ENCODE peak calls at places on chromosomes 2 and 18, in eight cellular contexts. M is B cell; K is GM20000; H is CD4-positive, alpha-beta T cell; D is nephron progenitor cell; E is lung; L is astrocyte of the spinal cord; Z is AG04450. I is an unnamed sample.

GRCh38 chr18:21703241-21703820 is 1.2 kb downstream of the ABHD3 start:
- DNase-seq in M (peak; percentile 64), K (peak; percentile 73), H (no peak), D (no peak), E (no peak), L (no peak), Z (no peak), I (peak; percentile 58)

GRCh38 chr18:58605027-58606020 is 23.6 kb downstream of the ALPK2 start:
- DNase-seq in M (no peak), K (no peak), H (no peak), D (no peak), E (no peak), L (peak; percentile 87), Z (no peak), I (no peak)

GRCh38 chr2:225041210-225041870 is 928 bp downstream of the DOCK10 start:
- DNase-seq in M (peak; percentile 75), K (peak; percentile 84), H (peak; percentile 43), D (peak; percentile 3), E (peak; percentile 30), L (peak; percentile 58), Z (no peak), I (peak; percentile 75)

GRCh38 chr2:131566371-131566770 is 38.7 kb downstream of the CCDC74A start:
- DNase-seq in M (no peak), K (no peak), H (no peak), D (no peak), E (no peak), L (no peak), Z (no peak), I (no peak)

GRCh38 chr2:56263876-56264275 is 80.1 kb downstream of the CCDC85A start:
- DNase-seq in M (no peak), K (no peak), H (no peak), D (no peak), E (no peak), L (no peak), Z (no peak), I (no peak)

GRCh38 chr2:145184741-145185671 is 665.1 kb upstream of the ZEB2 start:
- DNase-seq in M (no peak), K (no peak), H (no peak), D (no peak), E (no peak), L (peak; percentile 37), Z (no peak), I (no peak)

GRCh38 chr2:197184959-197185586 is 125.5 kb downstream of the ANKRD44 start:
- DNase-seq in M (no peak), K (no peak), H (no peak), D (no peak), E (peak; percentile 58), L (peak; percentile 79), Z (no peak), I (no peak)

GRCh38 chr2:206800501-206801416 is 35.4 kb downstream of the FASTKD2 start:
- DNase-seq in M (peak; percentile 52), K (peak; percentile 43), H (peak; percentile 29), D (peak; percentile 61), E (peak; percentile 72), L (peak; percentile 81), Z (peak; percentile 26), I (peak; percentile 39)

GRCh38 chr2:240960963-240961876 is 37.2 kb upstream of the SNED1 start:
- DNase-seq in M (no peak), K (no peak), H (no peak), D (peak; percentile 27), E (no peak), L (peak; percentile 28), Z (no peak), I (peak; percentile 27)

GRCh38 chr2:113283704-113284284 is 5.1 kb upstream of the PAX8 start:
- DNase-seq in M (no peak), K (no peak), H (no peak), D (no peak), E (peak; percentile 83), L (peak; percentile 96), Z (peak; percentile 82), I (no peak)

GRCh38 chr2:226887940-226888339 is 52.1 kb downstream of the RHBDD1 start:
- DNase-seq in M (no peak), K (no peak), H (no peak), D (no peak), E (no peak), L (no peak), Z (no peak), I (no peak)

DNA sequence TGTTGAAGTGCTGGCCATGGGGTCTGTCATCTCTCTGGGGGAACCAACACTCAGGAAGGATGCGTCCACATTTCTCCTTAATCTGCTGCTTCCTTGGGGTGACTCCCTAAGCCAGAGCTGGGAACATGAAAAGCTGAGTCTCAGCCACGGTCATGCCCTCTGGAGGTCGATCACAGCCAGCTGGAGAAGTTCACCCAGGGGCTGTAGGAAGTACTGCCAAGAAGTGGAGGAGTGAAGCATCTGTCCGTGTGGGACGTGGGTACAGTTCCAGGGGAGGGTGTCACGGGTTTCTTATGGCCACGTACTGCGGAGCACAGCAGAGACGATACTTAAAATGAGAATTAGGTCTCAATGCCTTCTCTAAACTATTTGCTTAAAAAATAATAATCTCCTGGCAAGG is 42.4 kb upstream of the IGFBP2 start:
- DNase-seq in M (no peak), K (no peak), H (no peak), D (no peak), E (no peak), L (peak; percentile 9), Z (no peak), I (no peak)
- TF ChIP-seq CTCF in M (no peak), K (no peak), H (no peak), D (no peak), E (no peak), L (no peak), Z (peak; percentile 15), I (no peak)

DNA sequence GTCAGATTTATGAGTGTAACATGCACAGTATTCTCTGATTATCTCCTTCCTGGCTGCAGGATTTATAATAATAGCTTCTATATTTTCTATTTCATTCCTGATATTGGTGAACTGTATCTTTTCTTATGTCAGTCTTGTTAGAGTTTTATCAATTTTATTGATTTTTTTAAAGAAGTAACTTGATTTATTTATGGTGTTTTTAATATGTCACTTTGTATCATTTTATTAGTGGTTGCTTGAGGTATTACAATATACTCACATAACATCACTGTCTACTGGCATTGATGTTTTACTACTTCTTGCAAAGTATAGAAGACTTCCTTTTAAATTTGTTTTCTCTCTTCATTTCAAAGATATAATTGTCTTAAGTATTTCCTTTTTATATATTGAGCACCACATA is 270.5 kb upstream of the GYPC start:
- DNase-seq in M (no peak), K (no peak), H (no peak), D (no peak), E (no peak), L (no peak), Z (no peak), I (no peak)
- TF ChIP-seq CTCF in M (no peak), K (no peak), H (no peak), D (no peak), E (no peak), L (no peak), Z (no peak), I (no peak)

GRCh38 chr18:26803643-26804042 is 61.9 kb downstream of the AQP4 start:
- DNase-seq in M (no peak), K (no peak), H (no peak), D (no peak), E (no peak), L (no peak), Z (no peak), I (no peak)

GRCh38 chr18:26806224-26806623 is 59.3 kb downstream of the AQP4 start:
- DNase-seq in M (no peak), K (no peak), H (no peak), D (no peak), E (no peak), L (no peak), Z (no peak), I (no peak)

GRCh38 chr18:26802330-26803200 is 62.9 kb downstream of the AQP4 start:
- DNase-seq in M (no peak), K (no peak), H (no peak), D (peak; percentile 16), E (no peak), L (no peak), Z (no peak), I (no peak)

DNA sequence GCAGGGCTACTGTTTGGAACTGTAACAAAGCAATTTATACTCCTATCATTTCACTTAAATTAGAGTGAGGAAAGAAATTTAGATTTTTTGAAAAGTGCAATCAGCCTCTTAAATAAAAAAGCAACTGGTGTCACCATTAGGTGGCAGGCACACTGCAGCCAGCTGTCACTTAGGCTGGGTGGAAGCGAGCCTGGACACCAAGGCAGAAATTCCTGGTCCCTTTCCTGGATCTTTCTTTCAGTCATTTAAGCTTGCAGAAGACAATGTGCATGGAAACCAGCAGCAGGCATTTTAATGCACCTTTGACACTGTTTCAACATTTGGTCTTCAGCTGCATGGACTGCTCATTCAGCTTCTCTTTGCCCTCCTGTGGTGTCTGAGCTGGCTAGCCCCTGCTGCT is 61.0 kb downstream of the AQP4 start:
- DNase-seq in M (no peak), K (no peak), H (no peak), D (peak; percentile 20), E (no peak), L (peak; percentile 35), Z (no peak), I (no peak)
- TF ChIP-seq CTCF in M (no peak), K (peak; percentile 13), H (no peak), D (no peak), E (no peak), L (no peak), Z (no peak), I (no peak)

GRCh38 chr2:235500761-235501662 is 7.2 kb downstream of the AGAP1 start:
- DNase-seq in M (no peak), K (no peak), H (no peak), D (no peak), E (no peak), L (peak; percentile 67), Z (no peak), I (no peak)

GRCh38 chr2:235499306-235499812 is 5.5 kb downstream of the AGAP1 start:
- DNase-seq in M (no peak), K (no peak), H (no peak), D (no peak), E (no peak), L (no peak), Z (no peak), I (no peak)

GRCh38 chr2:235500110-235500760 is 6.4 kb downstream of the AGAP1 start:
- DNase-seq in M (no peak), K (no peak), H (no peak), D (no peak), E (no peak), L (no peak), Z (no peak), I (no peak)

GRCh38 chr2:235497096-235497495 is 3.3 kb downstream of the AGAP1 start:
- DNase-seq in M (no peak), K (peak; percentile 13), H (no peak), D (no peak), E (no peak), L (no peak), Z (no peak), I (no peak)

DNA sequence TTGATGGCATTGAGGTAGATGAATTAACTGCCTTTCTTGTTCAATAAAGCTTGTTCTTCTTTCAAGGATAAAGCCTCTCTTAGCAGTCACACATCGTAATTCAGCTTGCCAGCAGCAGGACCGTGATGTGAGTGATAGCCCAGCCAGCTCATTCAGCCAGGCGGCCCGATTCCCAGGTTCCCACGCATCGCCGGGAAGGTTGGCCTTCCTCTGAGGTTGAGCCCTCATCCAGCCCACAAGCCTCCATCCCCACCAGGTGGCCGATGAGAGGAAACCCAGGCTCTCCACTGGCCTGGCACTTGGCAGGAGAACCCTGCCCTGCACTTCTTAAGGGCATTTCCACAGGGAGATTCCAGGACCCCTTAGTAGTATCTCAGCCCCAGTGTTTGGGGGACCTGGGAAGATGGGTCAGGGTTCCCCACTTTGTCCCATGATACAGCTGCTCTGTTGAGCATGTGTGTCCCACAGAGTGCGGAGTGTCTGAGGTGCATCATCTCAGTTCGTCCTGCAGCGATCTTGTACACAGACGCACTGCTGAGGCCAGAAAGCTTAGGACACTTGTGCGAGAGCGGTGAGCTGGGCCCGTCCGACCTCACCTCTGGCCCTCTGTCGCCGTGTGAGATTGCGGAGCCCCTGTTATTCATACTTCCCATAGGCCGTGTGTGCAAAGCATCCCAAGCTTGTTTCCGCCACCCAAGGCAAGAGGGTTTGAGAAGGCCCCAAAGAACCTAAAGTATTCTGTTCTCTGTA is 4.9 kb downstream of the AGAP1 start:
- DNase-seq in M (no peak), K (no peak), H (no peak), D (peak; percentile 48), E (no peak), L (peak; percentile 37), Z (no peak), I (no peak)
- TF ChIP-seq CTCF in M (no peak), K (no peak), H (no peak), D (no peak), E (no peak), L (peak; percentile 26), Z (peak; percentile 3), I (no peak)